ENCODE peak calls at places on chromosomes 11 and 22, in ten cellular contexts. V is HFF-Myc, K is type B pancreatic cell, I is AG10803, W is neural progenitor cell, Z is stomach, U is LNCaP clone FGC, P is fibroblast of mammary gland, T is AG09319, S is WERI-Rb-1. X is an unnamed sample.

GRCh38 chr11:35014352-35014751 is 97.9 kb downstream of the PDHX start:
- DNase-seq in V (peak), K (no peak), I (peak), W (no peak), Z (no peak), U (no peak), P (peak), T (peak), S (no peak), X (no peak)

GRCh38 chr22:32206774-32207758 is 2.2 kb upstream of the RFPL2 start:
- DNase-seq in V (no peak), K (no peak), I (peak), W (peak), Z (peak), U (peak), P (peak), T (no peak), S (peak), X (no peak)

GRCh38 chr11:121451178-121451981 is 734 bp upstream of the SORL1 start:
- DNase-seq in V (no peak), K (no peak), I (no peak), W (no peak), Z (peak), U (no peak), P (no peak), T (no peak), S (no peak), X (no peak)

GRCh38 chr11:103272876-103273275 is 163.7 kb downstream of the DYNC2H1 start:
- DNase-seq in V (no peak), K (no peak), I (no peak), W (no peak), Z (no peak), U (no peak), P (no peak), T (no peak), S (no peak), X (no peak)

GRCh38 chr11:8227156-8228152 is 36.2 kb downstream of the LMO1 start:
- DNase-seq in V (no peak), K (no peak), I (no peak), W (no peak), Z (no peak), U (no peak), P (no peak), T (no peak), S (no peak), X (no peak)

GRCh38 chr11:61447601-61448551 is 18.0 kb downstream of the SDHAF2 start:
- DNase-seq in V (no peak), K (no peak), I (no peak), W (no peak), Z (no peak), U (no peak), P (peak), T (no peak), S (no peak), X (no peak)

GRCh38 chr11:2525941-2526807 is 81.4 kb downstream of the KCNQ1 start:
- DNase-seq in V (no peak), K (peak), I (no peak), W (no peak), Z (peak), U (no peak), P (no peak), T (no peak), S (peak), X (no peak)

GRCh38 chr22:50585781-50586180 is 3.1 kb upstream of the CHKB start:
- DNase-seq in V (no peak), K (no peak), I (no peak), W (no peak), Z (no peak), U (no peak), P (no peak), T (no peak), S (no peak), X (no peak)

GRCh38 chr11:18223937-18224387 is 12.6 kb downstream of the SAA4 start:
- DNase-seq in V (no peak), K (no peak), I (no peak), W (no peak), Z (no peak), U (peak), P (no peak), T (no peak), S (no peak), X (no peak)

GRCh38 chr22:22395230-22395629 is 113.3 kb downstream of the ZNF280B start:
- DNase-seq in V (no peak), K (peak), I (no peak), W (no peak), Z (no peak), U (peak), P (no peak), T (no peak), S (no peak), X (no peak)

GRCh38 chr11:65373839-65374580 is 8.4 kb downstream of the SLC25A45 start:
- DNase-seq in V (no peak), K (no peak), I (no peak), W (no peak), Z (no peak), U (no peak), P (peak), T (no peak), S (no peak), X (no peak)

GRCh38 chr11:66880484-66881211 is 23.8 kb downstream of the LRFN4 start:
- DNase-seq in V (no peak), K (no peak), I (no peak), W (no peak), Z (peak), U (peak), P (no peak), T (no peak), S (no peak), X (no peak)

GRCh38 chr11:112655386-112655785 is 305.8 kb upstream of the NCAM1 start:
- DNase-seq in V (peak), K (no peak), I (peak), W (no peak), Z (peak), U (peak), P (peak), T (peak), S (no peak), X (peak)

GRCh38 chr22:27933186-27933983 is 14.3 kb upstream of the PITPNB start:
- DNase-seq in V (no peak), K (no peak), I (no peak), W (no peak), Z (no peak), U (no peak), P (no peak), T (no peak), S (no peak), X (no peak)

GRCh38 chr11:72141066-72141465 is 5.5 kb downstream of the FOLR3 start:
- DNase-seq in V (peak), K (no peak), I (peak), W (no peak), Z (no peak), U (no peak), P (peak), T (peak), S (no peak), X (no peak)

GRCh38 chr22:22125028-22125578 is 119.5 kb upstream of the VPREB1 start:
- DNase-seq in V (no peak), K (no peak), I (no peak), W (peak), Z (no peak), U (no peak), P (no peak), T (no peak), S (no peak), X (no peak)

GRCh38 chr11:102924851-102925380 is 30.6 kb downstream of the MMP13 start:
- DNase-seq in V (peak), K (no peak), I (no peak), W (no peak), Z (no peak), U (no peak), P (no peak), T (no peak), S (no peak), X (no peak)

DNA sequence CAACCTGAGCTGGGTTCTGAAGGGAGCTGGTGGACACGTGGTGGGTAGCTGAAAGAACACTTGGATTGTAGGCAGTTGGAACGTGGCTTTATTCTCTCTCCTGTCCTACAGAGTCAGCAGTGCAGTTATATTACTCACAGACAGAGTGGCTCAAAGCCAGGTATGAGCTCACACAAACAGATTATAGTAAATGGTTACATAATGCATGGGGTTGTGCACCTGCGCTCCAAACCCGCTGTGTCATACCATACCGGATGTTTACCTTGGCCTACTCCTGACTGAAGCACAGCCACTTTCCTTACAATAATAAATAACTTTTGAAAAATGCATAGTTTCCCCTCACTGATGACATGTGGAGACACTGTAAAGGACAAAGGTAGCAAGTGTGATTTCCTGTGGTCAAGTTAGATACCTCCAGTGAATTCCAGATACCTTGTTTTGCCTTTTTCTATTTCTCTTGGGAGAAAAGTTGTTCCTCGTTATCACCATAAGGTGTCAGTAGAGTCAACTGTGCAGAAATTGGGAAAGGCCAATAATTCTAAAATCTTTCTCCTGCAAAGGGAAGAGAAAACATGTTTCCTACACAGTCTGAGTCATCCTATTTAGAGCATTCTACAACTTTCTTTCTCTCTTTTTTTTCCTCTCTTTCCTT is 13.5 kb downstream of the MS4A6A start:
- DNase-seq in V (no peak), K (no peak), I (no peak), W (peak), Z (peak), U (peak), P (peak), T (no peak), S (peak), X (peak)
- TF ChIP-seq CTCF in V (no peak), K (peak), I (peak), W (peak), Z (no peak), U (peak), P (peak), T (no peak), S (no peak), X (no peak)

GRCh38 chr11:30775123-30775522 is 189.0 kb upstream of the MPPED2 start:
- DNase-seq in V (no peak), K (no peak), I (no peak), W (peak), Z (no peak), U (no peak), P (no peak), T (no peak), S (no peak), X (no peak)
- TF ChIP-seq CTCF in V (no peak), K (peak), I (no peak), W (peak), Z (no peak), U (no peak), P (no peak), T (no peak), S (no peak), X (no peak)

GRCh38 chr11:27524155-27524554 is 17.6 kb upstream of the LIN7C start:
- DNase-seq in V (peak), K (no peak), I (peak), W (peak), Z (no peak), U (no peak), P (peak), T (no peak), S (peak), X (no peak)
- TF ChIP-seq CTCF in V (peak), K (no peak), I (peak), W (peak), Z (no peak), U (peak), P (peak), T (no peak), S (no peak), X (no peak)

DNA sequence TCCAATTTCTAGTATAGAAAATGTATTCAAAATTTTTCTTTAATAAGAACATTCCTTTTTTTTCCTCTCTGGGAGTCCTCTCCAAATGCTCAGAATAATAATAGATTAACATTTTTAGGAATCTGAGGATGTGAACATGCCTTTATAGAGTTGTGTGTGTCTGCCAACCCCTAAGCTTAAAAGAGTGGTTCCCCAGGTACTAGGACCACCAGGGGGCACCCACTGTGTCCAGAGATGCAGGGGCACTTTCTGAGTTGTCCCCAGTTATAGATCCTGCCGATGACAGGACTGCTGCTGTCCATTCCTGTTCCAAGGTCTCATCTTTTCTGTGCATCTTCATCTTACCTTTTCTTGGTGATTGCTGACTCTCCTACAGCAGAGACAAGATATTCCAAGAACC is 27.0 kb upstream of the MICAL2 start:
- DNase-seq in V (no peak), K (no peak), I (no peak), W (no peak), Z (no peak), U (no peak), P (no peak), T (no peak), S (peak), X (no peak)
- TF ChIP-seq CTCF in V (peak), K (no peak), I (no peak), W (peak), Z (no peak), U (no peak), P (peak), T (peak), S (peak), X (no peak)

DNA sequence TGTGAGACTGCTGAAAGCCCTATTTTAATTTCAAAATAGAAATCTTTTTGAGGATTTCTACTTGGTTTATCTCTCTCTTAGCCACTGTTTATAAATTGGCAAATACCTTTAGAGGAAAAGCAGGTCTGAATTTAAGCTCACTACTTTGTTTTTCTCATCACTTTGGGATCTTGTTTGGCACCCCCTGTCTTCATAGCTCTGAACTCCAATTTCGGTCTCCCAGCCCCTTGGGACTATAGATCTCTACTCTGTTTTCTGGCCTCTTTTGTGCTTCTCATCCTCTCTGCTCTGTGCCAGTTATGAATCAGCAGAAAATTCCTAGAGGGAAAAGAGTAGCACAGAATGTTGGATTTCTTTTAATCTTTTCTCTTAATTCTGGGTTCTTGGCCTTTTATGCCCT is 118.3 kb downstream of the CYP2R1 start:
- DNase-seq in V (no peak), K (no peak), I (no peak), W (peak), Z (no peak), U (no peak), P (peak), T (no peak), S (no peak), X (no peak)
- TF ChIP-seq CTCF in V (peak), K (peak), I (no peak), W (peak), Z (no peak), U (no peak), P (peak), T (no peak), S (peak), X (no peak)

DNA sequence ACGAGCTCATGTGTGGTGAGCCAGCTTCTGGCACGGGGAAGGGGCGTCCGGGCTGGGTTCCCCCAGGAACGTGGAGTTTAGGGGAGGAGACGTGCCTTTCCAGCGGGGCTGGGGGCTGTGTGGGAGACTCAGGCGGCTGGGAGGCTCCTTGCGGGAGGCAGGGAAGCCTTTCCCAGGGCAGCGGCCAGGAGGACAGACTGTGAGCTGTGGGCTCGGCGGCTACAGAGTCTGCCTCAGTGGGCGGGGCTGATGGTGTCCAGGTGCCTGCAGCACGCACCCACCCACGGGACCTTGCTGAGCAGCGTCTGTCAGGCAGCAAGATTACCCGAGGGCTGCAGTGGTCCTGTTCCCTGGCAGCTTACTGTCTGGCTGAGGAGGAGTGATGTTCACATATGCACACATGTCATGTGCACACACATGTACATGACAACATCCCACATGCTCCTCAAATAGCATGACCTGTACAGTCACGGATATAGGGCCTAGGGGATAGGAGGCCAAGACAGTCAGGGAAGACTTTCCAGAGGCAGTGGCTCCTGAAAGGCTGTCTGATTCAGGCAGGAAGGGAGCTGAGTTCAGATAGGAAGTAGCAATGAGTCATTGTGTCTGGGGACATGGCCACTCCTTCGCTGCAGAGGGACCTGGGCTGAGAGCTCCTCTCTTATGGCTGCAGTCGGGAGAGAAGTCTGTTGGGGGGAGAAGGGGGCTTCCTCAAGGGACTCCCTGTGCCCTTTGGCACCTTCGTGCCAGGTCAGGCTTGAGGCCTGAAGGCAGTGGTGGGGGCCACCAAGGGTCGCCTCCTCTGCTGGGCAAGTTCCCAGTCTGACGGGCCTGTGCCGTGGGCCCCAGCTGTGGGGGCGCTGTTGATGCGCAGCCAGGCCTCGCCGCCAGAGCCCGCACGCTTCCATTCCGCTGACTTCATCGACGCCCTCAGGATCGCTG is 23.3 kb upstream of the PPP6R3 start:
- DNase-seq in V (peak), K (peak), I (peak), W (no peak), Z (no peak), U (no peak), P (peak), T (no peak), S (no peak), X (no peak)
- TF ChIP-seq CTCF in V (no peak), K (no peak), I (no peak), W (no peak), Z (no peak), U (no peak), P (peak), T (no peak), S (no peak), X (no peak)

GRCh38 chr22:40585205-40585778 is 51.2 kb downstream of the MRTFA start:
- DNase-seq in V (no peak), K (no peak), I (no peak), W (no peak), Z (no peak), U (no peak), P (no peak), T (no peak), S (no peak), X (no peak)
- TF ChIP-seq CTCF in V (no peak), K (no peak), I (no peak), W (no peak), Z (no peak), U (no peak), P (no peak), T (no peak), S (no peak), X (no peak)

GRCh38 chr11:132123449-132123848 is 753.0 kb downstream of the NTM start:
- DNase-seq in V (no peak), K (no peak), I (no peak), W (no peak), Z (no peak), U (no peak), P (no peak), T (no peak), S (no peak), X (no peak)

GRCh38 chr11:132131051-132131450 is 760.6 kb downstream of the NTM start:
- DNase-seq in V (no peak), K (no peak), I (no peak), W (no peak), Z (no peak), U (no peak), P (no peak), T (no peak), S (no peak), X (no peak)

GRCh38 chr11:132125855-132126841 is 755.7 kb downstream of the NTM start:
- DNase-seq in V (no peak), K (no peak), I (peak), W (peak), Z (no peak), U (no peak), P (peak), T (no peak), S (peak), X (no peak)

GRCh38 chr11:132123854-132124835 is 753.7 kb downstream of the NTM start:
- DNase-seq in V (no peak), K (no peak), I (no peak), W (no peak), Z (no peak), U (no peak), P (no peak), T (no peak), S (no peak), X (no peak)

GRCh38 chr11:132126973-132127900 is 756.8 kb downstream of the NTM start:
- DNase-seq in V (peak), K (no peak), I (peak), W (peak), Z (no peak), U (no peak), P (peak), T (peak), S (peak), X (no peak)
- TF ChIP-seq CTCF in V (peak), K (peak), I (peak), W (peak), Z (no peak), U (peak), P (peak), T (peak), S (peak), X (no peak)